ENCODE peak calls at places on chromosomes 7 and 10, in six cellular contexts. One of them, this sample, is unnamed.

GRCh38 chr7:103809229-103809994 is 180.0 kb downstream of the RELN start:
- DNase-seq in fibroblast of mammary gland: no peak
- DNase-seq in neural crest cell: no peak
- DNase-seq in GM06990: no peak
- DNase-seq in pancreas: no peak
- DNase-seq in uterus: no peak
- DNase-seq in this sample: no peak

GRCh38 chr7:120554960-120555571 is 282.1 kb downstream of the KCND2 start:
- DNase-seq in GM06990: no peak
- DNase-seq in fibroblast of mammary gland: peak
- DNase-seq in uterus: peak
- DNase-seq in neural crest cell: peak
- DNase-seq in pancreas: peak
- DNase-seq in this sample: peak

GRCh38 chr10:66591865-66592264 is 334.0 kb upstream of the LRRTM3 start:
- DNase-seq in pancreas: no peak
- DNase-seq in uterus: no peak
- DNase-seq in GM06990: no peak
- DNase-seq in neural crest cell: no peak
- DNase-seq in fibroblast of mammary gland: peak
- DNase-seq in this sample: no peak

GRCh38 chr10:62554632-62555199 is 180.5 kb downstream of the ZNF365 start:
- DNase-seq in GM06990: no peak
- DNase-seq in pancreas: no peak
- DNase-seq in fibroblast of mammary gland: peak
- DNase-seq in uterus: no peak
- DNase-seq in neural crest cell: no peak
- DNase-seq in this sample: peak

GRCh38 chr7:24504871-24505270 is 68.4 kb upstream of the PALS2 start:
- DNase-seq in GM06990: no peak
- DNase-seq in pancreas: no peak
- DNase-seq in uterus: no peak
- DNase-seq in fibroblast of mammary gland: no peak
- DNase-seq in neural crest cell: no peak
- DNase-seq in this sample: no peak

GRCh38 chr7:15832996-15833395 is 146.5 kb upstream of the MEOX2 start:
- DNase-seq in uterus: no peak
- DNase-seq in GM06990: no peak
- DNase-seq in neural crest cell: no peak
- DNase-seq in fibroblast of mammary gland: peak
- DNase-seq in pancreas: no peak
- DNase-seq in this sample: no peak

GRCh38 chr10:42983595-42983990 is 93.3 kb upstream of the RET start:
- DNase-seq in fibroblast of mammary gland: no peak
- DNase-seq in uterus: no peak
- DNase-seq in neural crest cell: no peak
- DNase-seq in pancreas: no peak
- DNase-seq in GM06990: no peak
- DNase-seq in this sample: no peak

GRCh38 chr7:2921748-2922147 is 77.6 kb upstream of the GNA12 start:
- DNase-seq in uterus: no peak
- DNase-seq in fibroblast of mammary gland: no peak
- DNase-seq in GM06990: no peak
- DNase-seq in pancreas: no peak
- DNase-seq in neural crest cell: peak
- DNase-seq in this sample: no peak

GRCh38 chr7:1049006-1049741 is 4.8 kb downstream of the GPR146 start:
- DNase-seq in pancreas: no peak
- DNase-seq in GM06990: no peak
- DNase-seq in fibroblast of mammary gland: no peak
- DNase-seq in uterus: no peak
- DNase-seq in neural crest cell: no peak
- DNase-seq in this sample: no peak

GRCh38 chr7:31488562-31489203 is 25.2 kb upstream of the ITPRID1 start:
- DNase-seq in fibroblast of mammary gland: peak
- DNase-seq in pancreas: no peak
- DNase-seq in neural crest cell: peak
- DNase-seq in GM06990: peak
- DNase-seq in uterus: no peak
- DNase-seq in this sample: peak

GRCh38 chr7:774161-775109 is 47.4 kb upstream of the PRKAR1B start:
- DNase-seq in GM06990: peak
- DNase-seq in pancreas: peak
- DNase-seq in uterus: peak
- DNase-seq in neural crest cell: peak
- DNase-seq in fibroblast of mammary gland: peak
- DNase-seq in this sample: peak

GRCh38 chr7:27593226-27593625 is 69.5 kb downstream of the HIBADH start:
- DNase-seq in pancreas: no peak
- DNase-seq in fibroblast of mammary gland: peak
- DNase-seq in GM06990: no peak
- DNase-seq in neural crest cell: no peak
- DNase-seq in uterus: no peak
- DNase-seq in this sample: no peak

GRCh38 chr7:112157072-112157471 is 49.1 kb downstream of the DOCK4 start:
- DNase-seq in neural crest cell: no peak
- DNase-seq in fibroblast of mammary gland: peak
- DNase-seq in uterus: no peak
- DNase-seq in GM06990: no peak
- DNase-seq in pancreas: no peak
- DNase-seq in this sample: no peak

GRCh38 chr7:4203786-4204185 is 478.3 kb upstream of the FOXK1 start:
- DNase-seq in GM06990: no peak
- DNase-seq in uterus: no peak
- DNase-seq in fibroblast of mammary gland: no peak
- DNase-seq in pancreas: no peak
- DNase-seq in neural crest cell: no peak
- DNase-seq in this sample: no peak

GRCh38 chr7:141043621-141044020 is 28.9 kb upstream of the MRPS33 start:
- DNase-seq in GM06990: no peak
- DNase-seq in pancreas: no peak
- DNase-seq in fibroblast of mammary gland: no peak
- DNase-seq in neural crest cell: no peak
- DNase-seq in uterus: no peak
- DNase-seq in this sample: no peak

GRCh38 chr7:110839866-110840265 is 251.1 kb upstream of the LRRN3 start:
- DNase-seq in fibroblast of mammary gland: peak
- DNase-seq in neural crest cell: no peak
- DNase-seq in GM06990: no peak
- DNase-seq in pancreas: no peak
- DNase-seq in uterus: no peak
- DNase-seq in this sample: no peak

GRCh38 chr10:110311357-110311949 is 6.7 kb upstream of the SMNDC1 start:
- DNase-seq in uterus: peak
- DNase-seq in neural crest cell: no peak
- DNase-seq in GM06990: no peak
- DNase-seq in pancreas: peak
- DNase-seq in fibroblast of mammary gland: peak
- DNase-seq in this sample: no peak

GRCh38 chr7:2639151-2639993 is 7.6 kb downstream of the TTYH3 start:
- DNase-seq in GM06990: no peak
- DNase-seq in uterus: no peak
- DNase-seq in neural crest cell: no peak
- DNase-seq in pancreas: no peak
- DNase-seq in fibroblast of mammary gland: no peak
- DNase-seq in this sample: no peak

GRCh38 chr7:56609852-56610355 is 493.7 kb upstream of the NUPR2 start:
- DNase-seq in neural crest cell: no peak
- DNase-seq in uterus: no peak
- DNase-seq in pancreas: no peak
- DNase-seq in GM06990: no peak
- DNase-seq in fibroblast of mammary gland: no peak
- DNase-seq in this sample: no peak

GRCh38 chr10:74320026-74320425 is 169.0 kb downstream of the ADK start:
- DNase-seq in GM06990: no peak
- DNase-seq in uterus: no peak
- DNase-seq in neural crest cell: no peak
- DNase-seq in fibroblast of mammary gland: no peak
- DNase-seq in pancreas: no peak
- DNase-seq in this sample: no peak

GRCh38 chr10:74322141-74322540 is 171.1 kb downstream of the ADK start:
- DNase-seq in pancreas: no peak
- DNase-seq in fibroblast of mammary gland: peak
- DNase-seq in GM06990: no peak
- DNase-seq in neural crest cell: no peak
- DNase-seq in uterus: no peak
- DNase-seq in this sample: no peak

GRCh38 chr10:74328388-74328787 is 177.4 kb downstream of the ADK start:
- DNase-seq in fibroblast of mammary gland: peak
- DNase-seq in uterus: no peak
- DNase-seq in GM06990: no peak
- DNase-seq in neural crest cell: no peak
- DNase-seq in pancreas: no peak
- DNase-seq in this sample: no peak

GRCh38 chr10:74320717-74321116 is 169.7 kb downstream of the ADK start:
- DNase-seq in fibroblast of mammary gland: no peak
- DNase-seq in pancreas: no peak
- DNase-seq in GM06990: no peak
- DNase-seq in neural crest cell: no peak
- DNase-seq in uterus: no peak
- DNase-seq in this sample: no peak

DNA sequence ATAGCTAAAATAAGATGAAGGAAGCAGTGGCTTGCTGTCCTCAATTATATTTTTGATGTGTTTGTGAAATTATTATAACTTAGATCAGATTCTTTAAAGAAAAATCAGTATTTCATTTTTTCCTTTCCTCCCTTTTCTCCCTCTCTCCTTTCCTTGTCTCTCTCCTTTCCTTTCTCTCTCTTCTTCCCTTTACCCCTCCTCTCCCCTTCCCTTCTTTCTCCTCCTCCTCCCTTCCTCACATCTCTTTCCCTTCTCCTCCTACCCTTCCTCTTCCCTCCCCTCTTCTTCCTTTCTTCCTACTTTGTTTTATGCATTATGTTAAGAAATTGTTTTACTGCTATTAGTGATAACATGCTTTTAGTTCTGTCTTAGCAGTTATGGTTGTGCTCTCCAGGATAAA is 171.5 kb downstream of the ADK start:
- DNase-seq in pancreas: no peak
- DNase-seq in uterus: no peak
- DNase-seq in neural crest cell: no peak
- DNase-seq in GM06990: no peak
- DNase-seq in fibroblast of mammary gland: no peak
- DNase-seq in this sample: no peak
- TF ChIP-seq CTCF in pancreas: no peak
- TF ChIP-seq CTCF in uterus: no peak
- TF ChIP-seq CTCF in neural crest cell: no peak
- TF ChIP-seq CTCF in GM06990: no peak
- TF ChIP-seq CTCF in fibroblast of mammary gland: no peak
- TF ChIP-seq CTCF in this sample: no peak

DNA sequence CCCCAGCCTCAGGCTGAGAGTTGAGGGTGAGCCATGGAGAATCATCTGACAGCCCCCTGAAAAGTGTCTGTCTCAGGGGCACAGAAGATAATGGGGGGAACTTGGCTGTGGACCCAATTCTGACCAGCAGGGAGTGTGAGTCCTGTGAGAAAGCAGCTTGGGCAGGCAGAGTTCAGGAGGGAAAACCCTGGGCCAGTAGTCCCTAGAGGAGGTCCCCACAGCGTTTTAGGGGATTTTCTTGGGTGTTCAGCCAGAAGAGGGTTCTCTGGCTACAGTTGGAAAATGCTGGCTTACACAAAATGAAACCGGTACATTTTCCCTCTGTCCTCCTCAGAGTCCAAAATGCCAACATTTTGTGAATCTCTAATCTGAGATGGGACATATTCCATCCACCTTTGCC is 35.8 kb upstream of the TRIM8 start:
- DNase-seq in fibroblast of mammary gland: no peak
- DNase-seq in GM06990: no peak
- DNase-seq in pancreas: no peak
- DNase-seq in neural crest cell: no peak
- DNase-seq in uterus: no peak
- DNase-seq in this sample: peak
- TF ChIP-seq CTCF in fibroblast of mammary gland: no peak
- TF ChIP-seq CTCF in GM06990: peak
- TF ChIP-seq CTCF in pancreas: no peak
- TF ChIP-seq CTCF in neural crest cell: no peak
- TF ChIP-seq CTCF in uterus: no peak
- TF ChIP-seq CTCF in this sample: no peak

DNA sequence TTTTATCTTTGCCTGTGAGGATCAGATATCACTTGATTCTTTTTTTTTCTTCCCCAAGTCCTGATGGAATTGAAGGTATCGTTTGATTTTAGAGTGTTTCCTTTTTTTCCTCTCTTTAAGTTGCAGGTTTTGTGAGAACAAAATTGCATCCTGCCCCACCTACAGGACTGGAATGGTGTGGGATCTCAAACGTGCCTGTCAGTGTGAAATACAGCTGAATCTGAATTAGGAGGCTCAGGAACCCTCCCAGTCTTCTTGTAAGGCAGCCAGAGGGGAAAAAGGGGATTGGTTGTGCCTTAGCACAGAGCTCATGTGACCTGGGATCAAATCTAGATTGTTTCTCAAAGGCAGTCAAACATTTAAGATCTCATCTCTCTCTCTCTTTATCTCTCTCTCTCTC is 32.7 kb upstream of the KLHL7 start:
- DNase-seq in GM06990: no peak
- DNase-seq in neural crest cell: no peak
- DNase-seq in fibroblast of mammary gland: no peak
- DNase-seq in uterus: no peak
- DNase-seq in pancreas: no peak
- DNase-seq in this sample: no peak
- TF ChIP-seq CTCF in GM06990: no peak
- TF ChIP-seq CTCF in neural crest cell: no peak
- TF ChIP-seq CTCF in fibroblast of mammary gland: no peak
- TF ChIP-seq CTCF in uterus: no peak
- TF ChIP-seq CTCF in pancreas: no peak
- TF ChIP-seq CTCF in this sample: no peak

DNA sequence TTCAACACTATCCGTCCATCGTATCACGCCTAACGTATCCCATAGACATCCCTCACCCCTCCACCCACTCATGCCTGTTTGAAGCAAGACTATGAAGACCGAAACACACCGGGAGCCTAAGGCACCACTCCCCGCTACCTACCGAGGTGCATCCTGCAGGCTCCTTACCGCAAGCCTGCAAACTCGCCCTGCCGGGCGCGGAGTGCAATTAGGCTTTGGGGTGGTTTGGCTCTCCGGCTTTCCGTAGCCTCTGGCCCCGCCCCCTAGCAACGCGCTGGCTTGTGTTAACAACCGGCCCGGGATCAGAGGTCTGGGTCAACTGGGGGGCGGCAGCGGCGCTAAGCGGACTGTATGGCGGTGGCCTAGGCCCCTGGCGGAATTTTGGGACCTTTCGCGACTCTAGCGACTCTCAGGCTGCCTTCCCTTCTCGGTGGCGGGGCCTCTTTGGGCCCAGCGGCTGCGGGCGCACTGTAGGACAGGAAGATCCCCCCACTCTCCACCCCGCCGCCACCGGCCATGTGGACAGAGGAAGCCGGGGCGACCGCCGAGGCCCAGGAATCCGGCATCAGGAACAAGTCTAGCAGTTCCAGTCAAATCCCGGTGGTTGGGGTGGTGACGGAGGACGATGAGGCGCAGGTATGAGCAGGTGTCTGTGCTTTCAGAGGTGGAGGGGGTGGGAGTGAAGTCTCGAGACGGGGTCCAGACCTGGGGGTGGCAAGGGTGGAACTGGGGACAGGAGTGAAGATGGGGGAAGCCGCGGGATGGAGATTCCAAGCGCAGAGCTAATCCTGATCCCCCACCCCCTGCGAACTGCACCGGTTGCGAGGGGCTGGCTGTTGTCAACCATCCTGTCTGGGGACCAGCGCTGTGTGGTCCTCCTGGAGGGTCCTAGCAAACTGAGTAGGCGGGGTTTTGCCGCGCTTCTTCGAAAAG is at the start of gene CFAP69:
- DNase-seq in pancreas: peak
- DNase-seq in uterus: peak
- DNase-seq in GM06990: peak
- DNase-seq in neural crest cell: peak
- DNase-seq in fibroblast of mammary gland: peak
- DNase-seq in this sample: peak
- TF ChIP-seq CTCF in pancreas: no peak
- TF ChIP-seq CTCF in uterus: peak
- TF ChIP-seq CTCF in GM06990: peak
- TF ChIP-seq CTCF in neural crest cell: peak
- TF ChIP-seq CTCF in fibroblast of mammary gland: peak
- TF ChIP-seq CTCF in this sample: no peak